ENCODE peak calls at places on chromosomes 6 and 20, in ten cellular contexts. One of them, this sample, is unnamed. For H3K9me3, the result is how much of the 10 kb centered on the place peaks cover.

GRCh38 chr6:164121527-164121926 is 707.0 kb downstream of the QKI start:
- DNase-seq in SK-N-SH: no peak
- DNase-seq in CD8-positive, alpha-beta T cell: no peak
- DNase-seq in neural progenitor cell: no peak
- DNase-seq in heart left ventricle: no peak
- DNase-seq in A549: no peak
- DNase-seq in PC-9: no peak
- DNase-seq in body of pancreas: no peak
- DNase-seq in Caco-2: no peak
- DNase-seq in suprapubic skin: no peak
- DNase-seq in this sample: no peak

GRCh38 chr6:157670466-157671186 is 152.4 kb upstream of the SNX9 start:
- DNase-seq in PC-9: no peak
- DNase-seq in A549: no peak
- DNase-seq in heart left ventricle: peak
- DNase-seq in Caco-2: no peak
- DNase-seq in suprapubic skin: no peak
- DNase-seq in neural progenitor cell: no peak
- DNase-seq in CD8-positive, alpha-beta T cell: no peak
- DNase-seq in SK-N-SH: no peak
- DNase-seq in body of pancreas: no peak
- DNase-seq in this sample: no peak

GRCh38 chr6:43016166-43016915 is 2.3 kb downstream of the KLHDC3 start:
- DNase-seq in heart left ventricle: peak
- DNase-seq in SK-N-SH: no peak
- DNase-seq in neural progenitor cell: peak
- DNase-seq in A549: no peak
- DNase-seq in PC-9: no peak
- DNase-seq in Caco-2: no peak
- DNase-seq in CD8-positive, alpha-beta T cell: no peak
- DNase-seq in suprapubic skin: no peak
- DNase-seq in body of pancreas: no peak
- DNase-seq in this sample: no peak

GRCh38 chr6:154491567-154492470 is 18.7 kb downstream of the CNKSR3 start:
- DNase-seq in Caco-2: no peak
- DNase-seq in neural progenitor cell: no peak
- DNase-seq in body of pancreas: no peak
- DNase-seq in CD8-positive, alpha-beta T cell: no peak
- DNase-seq in SK-N-SH: no peak
- DNase-seq in heart left ventricle: no peak
- DNase-seq in A549: no peak
- DNase-seq in suprapubic skin: no peak
- DNase-seq in PC-9: no peak
- DNase-seq in this sample: no peak

GRCh38 chr6:41878246-41878645 is 16.9 kb downstream of the USP49 start:
- DNase-seq in suprapubic skin: no peak
- DNase-seq in body of pancreas: no peak
- DNase-seq in heart left ventricle: no peak
- DNase-seq in CD8-positive, alpha-beta T cell: no peak
- DNase-seq in SK-N-SH: no peak
- DNase-seq in Caco-2: no peak
- DNase-seq in neural progenitor cell: no peak
- DNase-seq in PC-9: no peak
- DNase-seq in A549: no peak
- DNase-seq in this sample: no peak

GRCh38 chr6:14639983-14640599 is 522.5 kb downstream of the CD83 start:
- DNase-seq in neural progenitor cell: no peak
- DNase-seq in PC-9: no peak
- DNase-seq in heart left ventricle: no peak
- DNase-seq in Caco-2: no peak
- DNase-seq in body of pancreas: no peak
- DNase-seq in CD8-positive, alpha-beta T cell: no peak
- DNase-seq in SK-N-SH: no peak
- DNase-seq in A549: no peak
- DNase-seq in suprapubic skin: no peak
- DNase-seq in this sample: no peak

GRCh38 chr20:53859684-53860083 is 210.7 kb downstream of the BCAS1 start:
- DNase-seq in heart left ventricle: peak
- DNase-seq in neural progenitor cell: no peak
- DNase-seq in Caco-2: no peak
- DNase-seq in suprapubic skin: no peak
- DNase-seq in PC-9: no peak
- DNase-seq in SK-N-SH: no peak
- DNase-seq in A549: no peak
- DNase-seq in body of pancreas: no peak
- DNase-seq in CD8-positive, alpha-beta T cell: no peak
- DNase-seq in this sample: no peak

GRCh38 chr6:112187736-112188135 is 66.6 kb downstream of the LAMA4 start:
- DNase-seq in body of pancreas: no peak
- DNase-seq in CD8-positive, alpha-beta T cell: no peak
- DNase-seq in SK-N-SH: no peak
- DNase-seq in A549: no peak
- DNase-seq in neural progenitor cell: no peak
- DNase-seq in suprapubic skin: no peak
- DNase-seq in heart left ventricle: no peak
- DNase-seq in Caco-2: no peak
- DNase-seq in PC-9: no peak
- DNase-seq in this sample: no peak

GRCh38 chr6:26607434-26608230 is 10.9 kb downstream of the ABT1 start:
- DNase-seq in neural progenitor cell: peak
- DNase-seq in Caco-2: peak
- DNase-seq in SK-N-SH: peak
- DNase-seq in heart left ventricle: no peak
- DNase-seq in PC-9: peak
- DNase-seq in body of pancreas: peak
- DNase-seq in CD8-positive, alpha-beta T cell: peak
- DNase-seq in A549: peak
- DNase-seq in suprapubic skin: no peak
- DNase-seq in this sample: no peak

GRCh38 chr6:32189742-32190053 is 304 bp downstream of the PBX2 start:
- DNase-seq in CD8-positive, alpha-beta T cell: no peak
- DNase-seq in body of pancreas: no peak
- DNase-seq in SK-N-SH: peak
- DNase-seq in suprapubic skin: no peak
- DNase-seq in PC-9: no peak
- DNase-seq in neural progenitor cell: peak
- DNase-seq in heart left ventricle: no peak
- DNase-seq in Caco-2: no peak
- DNase-seq in A549: no peak
- DNase-seq in this sample: no peak

DNA sequence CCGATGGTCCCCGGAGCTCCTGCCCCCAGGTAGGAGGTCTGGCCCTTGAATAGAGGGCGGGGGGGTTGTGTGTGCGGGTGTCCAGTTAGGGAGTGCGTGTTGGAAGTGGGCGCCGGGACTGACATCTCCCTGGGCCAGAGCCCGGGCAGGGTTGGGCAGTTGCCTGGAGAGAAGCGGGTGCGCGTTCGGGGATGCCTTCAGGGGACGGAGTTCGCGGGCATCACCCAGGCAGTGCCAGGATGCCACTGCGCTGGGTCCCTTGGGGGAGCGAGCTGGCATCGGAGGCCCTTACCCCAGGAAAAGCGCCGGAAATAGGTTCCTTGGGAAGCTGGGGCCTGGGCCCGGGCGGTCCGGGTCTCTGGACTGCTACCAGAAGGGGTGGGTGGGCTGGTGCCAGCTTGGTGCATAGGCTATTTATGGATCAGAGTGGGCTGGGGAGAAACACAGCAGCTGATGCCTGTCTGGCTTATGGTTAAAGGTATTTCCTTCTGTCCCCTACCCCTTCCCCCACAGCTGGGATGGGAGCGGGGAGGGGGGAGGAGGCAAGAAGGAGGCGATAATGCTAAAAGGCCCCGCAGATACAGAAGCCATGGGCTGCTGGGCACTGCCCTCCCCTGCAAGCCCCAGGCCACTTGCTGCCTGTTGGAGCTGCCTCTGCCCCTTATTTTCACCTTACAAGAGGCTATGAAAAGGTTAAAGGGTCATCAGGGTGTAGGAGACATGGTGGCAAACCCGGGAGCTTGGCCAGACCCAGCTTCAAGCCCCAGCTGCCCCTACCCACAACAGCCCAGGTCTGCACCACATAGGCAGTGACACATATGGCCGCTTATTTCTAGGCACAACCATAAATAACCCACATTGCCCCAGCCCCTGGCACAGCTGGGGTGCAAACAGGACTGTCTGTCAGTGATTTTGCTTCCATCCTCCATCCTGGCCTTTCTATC is 638 bp downstream of the PACSIN1 start:
- DNase-seq in heart left ventricle: no peak
- DNase-seq in neural progenitor cell: no peak
- DNase-seq in SK-N-SH: no peak
- DNase-seq in suprapubic skin: no peak
- DNase-seq in PC-9: no peak
- DNase-seq in A549: no peak
- DNase-seq in Caco-2: no peak
- DNase-seq in CD8-positive, alpha-beta T cell: no peak
- DNase-seq in body of pancreas: peak
- DNase-seq in this sample: no peak
- H3K4me3 ChIP-seq in heart left ventricle: peak
- H3K4me3 ChIP-seq in neural progenitor cell: peak
- H3K4me3 ChIP-seq in SK-N-SH: peak
- H3K4me3 ChIP-seq in suprapubic skin: peak
- H3K4me3 ChIP-seq in PC-9: peak
- H3K4me3 ChIP-seq in A549: no peak
- H3K4me3 ChIP-seq in Caco-2: peak
- H3K4me3 ChIP-seq in CD8-positive, alpha-beta T cell: no peak
- H3K4me3 ChIP-seq in body of pancreas: peak
- H3K4me3 ChIP-seq in this sample: peak

DNA sequence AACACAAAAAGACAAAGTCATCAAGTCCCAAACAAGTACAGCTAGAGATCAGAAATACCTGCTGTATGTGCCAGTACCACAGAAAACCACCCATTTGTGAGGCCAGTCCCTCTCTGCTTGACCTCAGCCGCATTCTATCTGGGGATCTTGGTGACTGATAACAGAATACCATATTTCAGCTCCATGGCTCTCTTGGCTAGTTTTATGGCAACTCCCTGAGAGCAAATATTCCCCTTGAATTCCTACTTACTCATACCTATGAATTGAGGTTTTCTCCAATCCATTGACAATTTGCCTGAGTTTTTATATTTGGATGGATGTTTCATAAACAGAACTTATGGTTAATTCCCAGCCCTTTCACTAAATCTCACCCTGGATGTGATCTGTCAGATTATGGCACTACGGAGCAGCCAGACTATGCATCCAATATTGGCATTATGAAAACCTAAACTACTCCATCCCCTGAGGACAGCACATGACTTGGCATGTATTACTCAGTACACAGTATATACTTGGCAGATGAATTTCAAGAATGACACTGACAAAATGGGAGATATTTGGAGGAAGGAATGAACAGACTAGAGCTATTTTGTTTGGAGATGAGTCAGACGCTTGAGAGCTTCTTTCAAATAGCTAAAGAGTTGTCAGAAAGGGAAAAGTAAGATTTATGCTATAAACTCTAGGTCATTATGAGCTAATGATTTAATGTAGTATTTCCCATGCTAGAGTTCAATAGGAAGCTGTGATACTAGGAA is 95.7 kb downstream of the PRDM1 start:
- DNase-seq in heart left ventricle: no peak
- DNase-seq in A549: peak
- DNase-seq in CD8-positive, alpha-beta T cell: no peak
- DNase-seq in Caco-2: no peak
- DNase-seq in PC-9: peak
- DNase-seq in neural progenitor cell: no peak
- DNase-seq in SK-N-SH: no peak
- DNase-seq in body of pancreas: no peak
- DNase-seq in suprapubic skin: no peak
- DNase-seq in this sample: no peak
- H3K9me3 ChIP-seq in heart left ventricle: under half
- H3K9me3 ChIP-seq in A549: under half
- H3K9me3 ChIP-seq in CD8-positive, alpha-beta T cell: under half
- H3K9me3 ChIP-seq in Caco-2: under half
- H3K9me3 ChIP-seq in PC-9: under half
- H3K9me3 ChIP-seq in neural progenitor cell: under half
- H3K9me3 ChIP-seq in SK-N-SH: under half
- H3K9me3 ChIP-seq in body of pancreas: under half
- H3K9me3 ChIP-seq in suprapubic skin: under half
- H3K9me3 ChIP-seq in this sample: under half

GRCh38 chr20:34967421-34967820 is 11.8 kb downstream of the MYH7B start:
- DNase-seq in PC-9: no peak
- DNase-seq in Caco-2: no peak
- DNase-seq in heart left ventricle: no peak
- DNase-seq in CD8-positive, alpha-beta T cell: no peak
- DNase-seq in A549: no peak
- DNase-seq in SK-N-SH: no peak
- DNase-seq in body of pancreas: no peak
- DNase-seq in suprapubic skin: no peak
- DNase-seq in neural progenitor cell: no peak
- DNase-seq in this sample: no peak
- TF ChIP-seq CTCF in PC-9: no peak
- TF ChIP-seq CTCF in Caco-2: no peak
- TF ChIP-seq CTCF in heart left ventricle: no peak
- TF ChIP-seq CTCF in CD8-positive, alpha-beta T cell: no peak
- TF ChIP-seq CTCF in A549: no peak
- TF ChIP-seq CTCF in SK-N-SH: no peak
- TF ChIP-seq CTCF in body of pancreas: no peak
- TF ChIP-seq CTCF in suprapubic skin: no peak
- TF ChIP-seq CTCF in neural progenitor cell: no peak
- TF ChIP-seq CTCF in this sample: no peak

DNA sequence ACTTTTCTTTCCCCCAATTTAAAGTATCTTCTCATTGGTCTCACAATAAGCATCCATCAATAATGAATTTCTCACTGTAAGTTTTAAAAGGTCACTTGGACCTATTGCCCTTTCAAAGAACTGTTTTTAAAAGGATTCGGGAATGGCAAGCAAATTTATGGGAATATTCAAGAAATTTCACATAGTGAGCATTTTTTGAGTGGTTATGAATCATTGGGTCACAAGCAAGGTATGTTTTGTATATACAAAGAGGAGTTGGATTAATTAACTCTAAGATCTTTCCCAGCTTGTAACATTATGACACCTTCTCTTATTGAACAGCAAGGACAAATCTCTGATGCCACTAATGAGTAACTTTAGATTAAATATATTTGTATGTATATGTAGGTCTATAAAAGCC is 165.0 kb downstream of the MOXD1 start:
- DNase-seq in body of pancreas: no peak
- DNase-seq in neural progenitor cell: no peak
- DNase-seq in SK-N-SH: no peak
- DNase-seq in heart left ventricle: no peak
- DNase-seq in A549: no peak
- DNase-seq in CD8-positive, alpha-beta T cell: no peak
- DNase-seq in Caco-2: no peak
- DNase-seq in suprapubic skin: no peak
- DNase-seq in PC-9: no peak
- DNase-seq in this sample: no peak
- H3K4me3 ChIP-seq in body of pancreas: no peak
- H3K4me3 ChIP-seq in neural progenitor cell: no peak
- H3K4me3 ChIP-seq in SK-N-SH: no peak
- H3K4me3 ChIP-seq in heart left ventricle: no peak
- H3K4me3 ChIP-seq in A549: no peak
- H3K4me3 ChIP-seq in CD8-positive, alpha-beta T cell: no peak
- H3K4me3 ChIP-seq in Caco-2: no peak
- H3K4me3 ChIP-seq in suprapubic skin: no peak
- H3K4me3 ChIP-seq in PC-9: no peak
- H3K4me3 ChIP-seq in this sample: no peak

This sample was measured in esophagus squamous epithelium.